ENCODE peak calls at places on chromosomes 4 and X, in seven cellular contexts. R is AG09319; D is H54; M is activated CD8-positive, alpha-beta T cell treated with anti-CD3 and anti-CD28 coated beads for 36 hours; P is immature natural killer cell; Z is non-pigmented ciliary epithelial cell; X is glomerular endothelial cell. T is an unnamed sample.

GRCh38 chr4:6808259-6808658 is 25.7 kb downstream of the KIAA0232 start:
- DNase-seq in R (no peak), D (no peak), M (no peak), P (no peak), Z (no peak), X (no peak), T (no peak)

GRCh38 chrX:44667771-44668170 is 125.1 kb upstream of the FUNDC1 start:
- DNase-seq in R (no peak), D (no peak), M (no peak), P (no peak), Z (no peak), X (no peak), T (no peak)

GRCh38 chrX:129478516-129478915 is 44.8 kb downstream of the SMARCA1 start:
- DNase-seq in R (peak; percentile 7), D (no peak), M (no peak), P (no peak), Z (no peak), X (no peak), T (no peak)

GRCh38 chr4:174224550-174224949 is 58.9 kb downstream of the FBXO8 start:
- DNase-seq in R (no peak), D (no peak), M (no peak), P (no peak), Z (no peak), X (no peak), T (no peak)

GRCh38 chrX:7242613-7243012 is 94.7 kb upstream of the PUDP start:
- DNase-seq in R (no peak), D (no peak), M (no peak), P (no peak), Z (no peak), X (no peak), T (no peak)

GRCh38 chr4:2177443-2178093 is 64.4 kb downstream of the HAUS3 start:
- DNase-seq in R (no peak), D (no peak), M (no peak), P (no peak), Z (no peak), X (no peak), T (no peak)

GRCh38 chr4:158046345-158046744 is 126.5 kb downstream of the GASK1B start:
- DNase-seq in R (no peak), D (no peak), M (no peak), P (no peak), Z (no peak), X (no peak), T (no peak)

GRCh38 chrX:103584606-103585005 is 709 bp upstream of the TCEAL4 start:
- DNase-seq in R (no peak), D (no peak), M (no peak), P (no peak), Z (no peak), X (no peak), T (no peak)

GRCh38 chr4:890036-890695 is 42.0 kb downstream of the GAK start:
- DNase-seq in R (no peak), D (no peak), M (no peak), P (no peak), Z (no peak), X (no peak), T (no peak)

GRCh38 chr4:41532336-41532735 is 5.6 kb upstream of the LIMCH1 start:
- DNase-seq in R (no peak), D (no peak), M (no peak), P (no peak), Z (no peak), X (no peak), T (no peak)

GRCh38 chr4:22473268-22473667 is 42.6 kb downstream of the ADGRA3 start:
- DNase-seq in R (no peak), D (no peak), M (peak; percentile 11), P (no peak), Z (peak; percentile 50), X (peak; percentile 9), T (no peak)

GRCh38 chr4:687048-687974 is 1.6 kb downstream of the SLC49A3 start:
- DNase-seq in R (peak; percentile 71), D (peak; percentile 99), M (no peak), P (no peak), Z (peak; percentile 60), X (no peak), T (peak; percentile 68)

GRCh38 chr4:165209796-165210195 is 2.4 kb downstream of the KLHL2 start:
- DNase-seq in R (no peak), D (no peak), M (no peak), P (no peak), Z (no peak), X (no peak), T (no peak)

GRCh38 chr4:1532549-1533395 is 126.5 kb upstream of the NKX1-1 start:
- DNase-seq in R (no peak), D (no peak), M (no peak), P (no peak), Z (no peak), X (no peak), T (no peak)

GRCh38 chrX:102042706-102043325 is 82.7 kb upstream of the TCEAL2 start:
- DNase-seq in R (no peak), D (peak; percentile 7), M (no peak), P (no peak), Z (no peak), X (no peak), T (peak; percentile 26)

GRCh38 chr4:79626102-79626501 is 218.1 kb upstream of the GK2 start:
- DNase-seq in R (no peak), D (no peak), M (no peak), P (no peak), Z (no peak), X (no peak), T (no peak)

GRCh38 chr4:183444953-183445543 is 612 bp downstream of the CDKN2AIP start:
- DNase-seq in R (no peak), D (no peak), M (peak; percentile 58), P (no peak), Z (no peak), X (no peak), T (no peak)

GRCh38 chrX:153776611-153777045 is 4.2 kb upstream of the SRPK3 start:
- DNase-seq in R (no peak), D (no peak), M (no peak), P (no peak), Z (no peak), X (no peak), T (no peak)

GRCh38 chr4:97367878-97368277 is 775.4 kb downstream of the STPG2 start:
- DNase-seq in R (no peak), D (no peak), M (no peak), P (no peak), Z (peak; percentile 72), X (no peak), T (no peak)

GRCh38 chrX:102345916-102346315 is 93.9 kb downstream of the NXF2B start:
- DNase-seq in R (no peak), D (peak; percentile 1), M (peak; percentile 75), P (peak; percentile 54), Z (no peak), X (peak; percentile 12), T (no peak)

GRCh38 chrX:114046695-114047279 is 537.1 kb upstream of the HTR2C start:
- DNase-seq in R (no peak), D (no peak), M (no peak), P (no peak), Z (no peak), X (no peak), T (no peak)

GRCh38 chrX:8084023-8084422 is 87.0 kb downstream of the VCX2 start:
- DNase-seq in R (no peak), D (no peak), M (no peak), P (no peak), Z (peak; percentile 24), X (no peak), T (no peak)

GRCh38 chr4:102493794-102494193 is 7.4 kb upstream of the NFKB1 start:
- DNase-seq in R (no peak), D (no peak), M (no peak), P (no peak), Z (no peak), X (no peak), T (no peak)